ENCODE peak calls at places on chromosomes 2 and 18, in ten cellular contexts. S, Y, B, Q, K, D, P, W, A and E are unnamed samples.

GRCh38 chr2:239813261-239814135 is 211.6 kb downstream of the NDUFA10 start:
- DNase-seq in S (no peak), Y (no peak), B (no peak), Q (no peak), K (no peak), D (no peak), P (peak), W (no peak), A (no peak), E (peak)

GRCh38 chr2:60867007-60867406 is 14.4 kb upstream of the REL start:
- DNase-seq in S (peak), Y (no peak), B (no peak), Q (no peak), K (no peak), D (no peak), P (no peak), W (no peak), A (no peak), E (no peak)

GRCh38 chr2:54404270-54404669 is 51.9 kb upstream of the SPTBN1 start:
- DNase-seq in S (no peak), Y (no peak), B (no peak), Q (peak), K (no peak), D (no peak), P (no peak), W (no peak), A (no peak), E (no peak)

GRCh38 chr18:56748698-56749268 is 97.6 kb downstream of the WDR7 start:
- DNase-seq in S (no peak), Y (peak), B (peak), Q (peak), K (peak), D (no peak), P (no peak), W (peak), A (peak), E (no peak)

GRCh38 chr2:182593394-182593707 is 122.7 kb upstream of the DNAJC10 start:
- DNase-seq in S (no peak), Y (no peak), B (no peak), Q (peak), K (no peak), D (no peak), P (no peak), W (peak), A (peak), E (no peak)

GRCh38 chr2:241752689-241753276 is 18.4 kb downstream of the D2HGDH start:
- DNase-seq in S (no peak), Y (no peak), B (no peak), Q (no peak), K (no peak), D (no peak), P (no peak), W (no peak), A (no peak), E (no peak)

GRCh38 chr2:85506768-85507181 is 32.2 kb upstream of the MAT2A start:
- DNase-seq in S (no peak), Y (no peak), B (no peak), Q (no peak), K (no peak), D (no peak), P (no peak), W (no peak), A (no peak), E (no peak)

GRCh38 chr2:202072226-202072625 is 829 bp upstream of the KIAA2012 start:
- DNase-seq in S (no peak), Y (no peak), B (no peak), Q (no peak), K (no peak), D (no peak), P (no peak), W (no peak), A (no peak), E (no peak)

GRCh38 chr2:127664065-127664894 is 11.1 kb downstream of the LIMS2 start:
- DNase-seq in S (no peak), Y (no peak), B (no peak), Q (no peak), K (no peak), D (no peak), P (peak), W (no peak), A (no peak), E (peak)

GRCh38 chr2:241268716-241269445 is 46.6 kb downstream of the HDLBP start:
- DNase-seq in S (peak), Y (no peak), B (no peak), Q (no peak), K (no peak), D (no peak), P (no peak), W (no peak), A (no peak), E (no peak)